ENCODE peak calls at places on chromosomes 1 and 21, in four cellular contexts. K, Y, A and I are unnamed samples.

GRCh38 chr1:87279966-87280535 is 48.6 kb upstream of the LMO4 start:
- DNase-seq in Y (no peak), A (peak), K (no peak), I (peak)

GRCh38 chr1:46489638-46490602 is at the start of gene DMBX1:
- DNase-seq in Y (peak), K (peak), A (peak), I (no peak)

GRCh38 chr21:31410763-31411278 is 66.8 kb upstream of the TIAM1 start:
- DNase-seq in Y (no peak), A (no peak), K (peak), I (no peak)

GRCh38 chr1:171251741-171252300 is 3.5 kb downstream of the FMO1 start:
- DNase-seq in K (peak), Y (no peak), A (peak), I (peak)

GRCh38 chr1:68103006-68103545 is 52.6 kb upstream of the DIRAS3 start:
- DNase-seq in Y (no peak), K (no peak), A (no peak), I (no peak)

GRCh38 chr1:1429671-1430073 is 5.8 kb upstream of the VWA1 start:
- DNase-seq in K (no peak), A (no peak), Y (no peak), I (no peak)

GRCh38 chr21:36747815-36748381 is 49.0 kb downstream of the SIM2 start:
- DNase-seq in A (peak), Y (peak), K (peak), I (peak)

GRCh38 chr1:10242135-10242534 is 31.8 kb downstream of the KIF1B start:
- DNase-seq in A (no peak), K (no peak), Y (no peak), I (no peak)

GRCh38 chr1:205346956-205347574 is 9.7 kb downstream of the KLHDC8A start:
- DNase-seq in A (peak), K (no peak), Y (no peak), I (no peak)

GRCh38 chr1:39250460-39251240 is 46.2 kb downstream of the MACF1 start:
- DNase-seq in Y (no peak), A (peak), K (no peak), I (peak)